ENCODE peak calls at places on chromosomes 7 and 10, in six cellular contexts. D is NT2/D1, U is K562, Y is HCT116, P is H1, X is GM12878. R is an unnamed sample.

GRCh38 chr10:36344240-36344639 is 702.1 kb upstream of the FZD8 start:
- DNase-seq in D (no peak), U (no peak), Y (no peak), P (no peak), X (no peak), R (no peak)

GRCh38 chr10:58106211-58107035 is 161.3 kb downstream of the IPMK start:
- DNase-seq in D (no peak), U (no peak), Y (no peak), P (no peak), X (no peak), R (no peak)

GRCh38 chr10:14952851-14953451 is 945 bp downstream of the DCLRE1C start:
- DNase-seq in D (peak), U (peak), Y (no peak), P (no peak), X (no peak), R (no peak)

GRCh38 chr10:102401735-102402511 is 6.4 kb downstream of the NFKB2 start:
- DNase-seq in D (no peak), U (no peak), Y (no peak), P (no peak), X (no peak), R (no peak)

GRCh38 chr7:131391145-131391544 is 63.5 kb downstream of the MKLN1 start:
- DNase-seq in D (no peak), U (no peak), Y (no peak), P (no peak), X (no peak), R (no peak)

GRCh38 chr10:67141300-67141699 is 215.5 kb downstream of the LRRTM3 start:
- DNase-seq in D (no peak), U (no peak), Y (no peak), P (no peak), X (no peak), R (no peak)

GRCh38 chr7:143229054-143229790 is 7.4 kb downstream of the TAS2R40 start:
- DNase-seq in D (peak), U (no peak), Y (no peak), P (no peak), X (no peak), R (no peak)

GRCh38 chr7:108132551-108133265 is 2.5 kb upstream of the LAMB4 start:
- DNase-seq in D (peak), U (no peak), Y (no peak), P (no peak), X (no peak), R (no peak)

GRCh38 chr7:155611808-155612447 is 32.5 kb upstream of the RBM33 start:
- DNase-seq in D (no peak), U (no peak), Y (no peak), P (no peak), X (no peak), R (no peak)

GRCh38 chr7:45092100-45092930 is 3.5 kb upstream of the NACAD start:
- DNase-seq in D (no peak), U (peak), Y (no peak), P (no peak), X (no peak), R (no peak)

GRCh38 chr10:63889756-63890155 is 368.6 kb downstream of the REEP3 start:
- DNase-seq in D (no peak), U (no peak), Y (no peak), P (no peak), X (no peak), R (no peak)

GRCh38 chr7:50803359-50804337 is 21.0 kb upstream of the GRB10 start:
- DNase-seq in D (no peak), U (no peak), Y (no peak), P (no peak), X (no peak), R (no peak)

GRCh38 chr10:101050206-101051069 is 11.4 kb upstream of the KAZALD1 start:
- DNase-seq in D (no peak), U (peak), Y (no peak), P (no peak), X (no peak), R (peak)
- TF ChIP-seq ZNF274 in D (no peak), U (no peak), Y (no peak), P (no peak), X (no peak), R (no peak)

GRCh38 chr10:69801434-69802315 is at the start of gene COL13A1:
- DNase-seq in D (peak), U (no peak), Y (peak), P (peak), X (no peak), R (no peak)
- TF ChIP-seq ZNF274 in D (no peak), U (no peak), Y (no peak), P (no peak), X (no peak), R (no peak)

GRCh38 chr10:91668935-91669334 is 36.1 kb upstream of the PPP1R3C start:
- DNase-seq in D (peak), U (no peak), Y (no peak), P (no peak), X (no peak), R (no peak)

DNA sequence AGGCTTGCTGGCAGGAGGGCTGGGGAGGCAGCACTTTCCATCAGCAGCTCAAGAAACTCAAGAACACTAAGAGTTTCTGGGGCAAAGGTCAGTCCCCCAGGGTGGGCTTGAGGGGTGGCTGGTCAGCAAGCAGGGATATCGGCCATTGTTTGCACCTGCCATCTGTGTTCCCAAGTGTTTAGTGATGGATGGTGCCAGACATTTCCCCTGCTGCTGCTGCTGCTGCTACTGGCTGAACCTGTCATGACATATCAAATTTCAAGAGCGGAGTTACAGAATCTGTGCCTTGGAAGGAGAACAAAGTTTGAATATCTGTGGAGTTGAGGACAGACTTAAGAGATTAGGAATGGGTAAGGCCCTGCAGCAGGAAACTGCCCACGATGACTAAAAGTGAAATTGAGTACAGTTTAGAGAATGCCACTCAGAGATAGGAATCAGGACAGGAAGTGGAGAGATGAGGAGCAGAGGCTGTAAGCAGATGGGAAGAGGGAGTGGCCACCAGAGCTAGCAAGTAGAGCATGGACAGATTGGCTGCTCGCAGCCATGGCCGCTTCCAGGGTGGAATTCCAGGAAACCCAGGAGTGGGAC is 39.2 kb upstream of the PPP1R3C start:
- DNase-seq in D (no peak), U (peak), Y (no peak), P (no peak), X (no peak), R (no peak)
- TF ChIP-seq ZNF274 in D (no peak), U (no peak), Y (no peak), P (no peak), X (no peak), R (no peak)

GRCh38 chr7:133140994-133141595 is 59.2 kb upstream of the CHCHD3 start:
- DNase-seq in D (no peak), U (no peak), Y (no peak), P (no peak), X (no peak), R (no peak)

GRCh38 chr7:133134810-133135209 is 52.9 kb upstream of the CHCHD3 start:
- DNase-seq in D (no peak), U (no peak), Y (no peak), P (no peak), X (no peak), R (no peak)

GRCh38 chr7:133130166-133130565 is 48.3 kb upstream of the CHCHD3 start:
- DNase-seq in D (no peak), U (no peak), Y (no peak), P (no peak), X (no peak), R (no peak)

GRCh38 chr7:133139350-133139749 is 57.5 kb upstream of the CHCHD3 start:
- DNase-seq in D (peak), U (peak), Y (peak), P (peak), X (no peak), R (peak)

DNA sequence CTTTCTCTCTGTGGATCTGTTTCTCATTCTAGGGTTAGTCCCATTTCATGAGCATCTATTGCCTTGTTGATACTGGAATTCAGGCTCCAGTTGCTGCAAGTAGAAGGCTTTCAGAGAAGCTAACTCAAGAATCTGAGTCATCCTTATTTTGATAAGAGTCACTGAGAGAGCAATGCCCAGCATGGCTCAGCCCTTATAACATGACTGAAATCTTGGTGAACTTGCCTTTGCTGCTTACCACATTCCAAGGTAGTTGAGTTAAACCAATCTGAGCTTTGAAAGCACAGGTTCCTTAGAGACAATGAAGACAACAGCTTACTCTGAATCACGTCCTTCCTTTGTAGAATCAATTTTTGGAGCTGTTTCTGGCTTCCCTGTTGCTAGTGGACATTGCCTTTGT is 53.6 kb upstream of the CHCHD3 start:
- DNase-seq in D (no peak), U (no peak), Y (no peak), P (no peak), X (no peak), R (no peak)
- TF ChIP-seq ZNF274 in D (no peak), U (no peak), Y (no peak), P (no peak), X (no peak), R (no peak)

GRCh38 chr10:127852456-127852855 is 40.3 kb downstream of the CLRN3 start:
- DNase-seq in D (no peak), U (no peak), Y (no peak), P (no peak), X (no peak), R (no peak)

GRCh38 chr10:127853868-127854768 is 38.6 kb downstream of the CLRN3 start:
- DNase-seq in D (peak), U (peak), Y (peak), P (peak), X (no peak), R (peak)

GRCh38 chr10:127855976-127856375 is 36.8 kb downstream of the CLRN3 start:
- DNase-seq in D (no peak), U (no peak), Y (no peak), P (no peak), X (no peak), R (no peak)

GRCh38 chr10:127855584-127855881 is 37.2 kb downstream of the CLRN3 start:
- DNase-seq in D (no peak), U (no peak), Y (no peak), P (no peak), X (no peak), R (no peak)

DNA sequence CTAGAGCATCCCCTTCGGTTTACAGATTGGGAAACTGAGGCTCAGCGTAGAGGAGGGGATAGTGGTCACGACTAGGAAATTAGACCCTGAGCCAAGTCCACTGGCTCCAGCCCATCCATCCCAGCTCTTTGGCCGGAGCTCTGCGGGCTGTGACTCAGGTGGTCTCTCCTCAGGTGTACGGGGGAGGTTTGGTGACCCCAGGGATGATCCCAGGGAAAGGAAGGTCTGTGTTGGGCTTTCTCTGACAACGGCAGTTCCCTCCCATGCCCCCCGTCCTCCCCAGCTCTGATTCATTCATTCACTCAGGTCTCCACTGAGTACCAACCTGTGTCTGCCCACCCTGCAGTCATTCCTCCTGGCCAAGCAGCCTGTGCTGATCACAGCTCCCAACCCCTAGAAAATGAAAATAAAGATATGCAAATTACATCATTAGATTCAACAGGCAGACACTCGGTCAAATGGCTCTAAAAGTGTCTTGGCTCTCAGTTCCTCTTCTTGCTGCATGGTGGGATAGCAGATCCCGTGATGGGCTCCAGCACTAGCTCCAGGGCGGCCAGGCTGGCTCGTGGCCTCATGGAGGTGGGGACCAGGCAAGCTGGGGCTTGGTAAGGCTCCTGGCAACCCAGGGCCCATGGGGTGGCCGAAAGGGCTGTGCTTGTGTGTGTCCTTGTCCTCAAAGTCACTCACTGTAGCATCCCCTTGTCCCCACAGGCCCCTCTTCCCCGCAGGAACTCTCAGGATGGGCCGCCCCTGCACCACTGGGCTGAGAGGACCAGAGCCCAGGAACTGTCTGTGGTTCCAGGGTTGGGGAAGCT is 37.8 kb downstream of the CLRN3 start:
- DNase-seq in D (no peak), U (no peak), Y (no peak), P (no peak), X (no peak), R (no peak)
- TF ChIP-seq ZNF274 in D (no peak), U (no peak), Y (no peak), P (no peak), X (no peak), R (no peak)

GRCh38 chr10:44194435-44194834 is 190.5 kb downstream of the CXCL12 start:
- DNase-seq in D (no peak), U (no peak), Y (no peak), P (no peak), X (no peak), R (no peak)
- TF ChIP-seq ZNF274 in D (no peak), U (no peak), Y (no peak), P (no peak), X (no peak), R (no peak)

GRCh38 chr10:44860811-44861751 is 50.1 kb upstream of the TMEM72 start:
- DNase-seq in D (no peak), U (no peak), Y (no peak), P (no peak), X (no peak), R (peak)
- TF ChIP-seq ZNF274 in D (no peak), U (no peak), Y (no peak), P (no peak), X (no peak), R (no peak)

DNA sequence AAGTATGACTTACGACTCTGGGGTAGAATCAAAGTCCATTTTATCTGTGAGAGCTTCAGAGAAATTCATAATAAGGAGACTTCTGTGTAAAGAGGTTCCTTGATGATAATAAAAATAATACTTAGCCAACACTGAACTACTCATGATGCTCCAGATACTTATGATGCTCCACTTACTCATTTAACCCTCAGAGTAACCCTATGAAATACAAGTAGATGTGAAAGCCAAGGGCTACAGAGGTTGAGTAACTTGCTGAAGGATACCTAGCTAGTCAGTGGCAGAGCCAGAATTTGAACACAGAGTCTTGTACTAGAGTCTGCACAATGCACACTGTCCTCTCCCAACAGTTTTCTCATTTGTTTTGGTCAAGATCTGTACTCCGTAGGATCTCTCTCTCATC is 89.5 kb downstream of the HECW1 start:
- DNase-seq in D (no peak), U (no peak), Y (no peak), P (no peak), X (no peak), R (no peak)
- TF ChIP-seq ZNF274 in D (no peak), U (no peak), Y (no peak), P (no peak), X (no peak), R (no peak)

GRCh38 chr7:14752301-14752700 is 150.2 kb downstream of the DGKB start:
- DNase-seq in D (no peak), U (no peak), Y (no peak), P (no peak), X (no peak), R (no peak)

GRCh38 chr7:14745076-14745475 is 157.5 kb downstream of the DGKB start:
- DNase-seq in D (no peak), U (no peak), Y (no peak), P (no peak), X (no peak), R (no peak)

GRCh38 chr7:14751461-14751860 is 151.1 kb downstream of the DGKB start:
- DNase-seq in D (no peak), U (no peak), Y (no peak), P (no peak), X (no peak), R (no peak)

GRCh38 chr7:14748461-14748860 is 154.1 kb downstream of the DGKB start:
- DNase-seq in D (no peak), U (no peak), Y (peak), P (no peak), X (no peak), R (no peak)

DNA sequence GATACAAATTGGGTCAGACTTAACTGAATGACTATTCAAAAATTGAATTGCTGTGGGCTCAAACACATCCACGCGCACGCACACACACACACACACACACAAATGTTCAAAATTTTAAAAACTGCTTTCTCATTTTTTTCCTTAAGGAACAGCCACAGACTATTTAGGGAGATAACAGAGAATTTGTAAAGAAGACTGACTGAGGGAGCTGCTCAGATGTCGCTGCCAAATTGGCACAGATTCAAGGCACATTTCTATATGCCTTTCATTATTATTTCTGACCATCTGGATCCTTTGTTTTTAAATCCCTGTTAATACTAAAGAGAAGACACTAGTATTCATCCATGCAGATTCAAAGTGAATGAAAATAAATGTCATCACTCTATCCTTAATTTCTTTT is 154.8 kb downstream of the DGKB start:
- DNase-seq in D (no peak), U (no peak), Y (no peak), P (no peak), X (no peak), R (no peak)
- TF ChIP-seq ZNF274 in D (no peak), U (no peak), Y (no peak), P (no peak), X (no peak), R (no peak)

DNA sequence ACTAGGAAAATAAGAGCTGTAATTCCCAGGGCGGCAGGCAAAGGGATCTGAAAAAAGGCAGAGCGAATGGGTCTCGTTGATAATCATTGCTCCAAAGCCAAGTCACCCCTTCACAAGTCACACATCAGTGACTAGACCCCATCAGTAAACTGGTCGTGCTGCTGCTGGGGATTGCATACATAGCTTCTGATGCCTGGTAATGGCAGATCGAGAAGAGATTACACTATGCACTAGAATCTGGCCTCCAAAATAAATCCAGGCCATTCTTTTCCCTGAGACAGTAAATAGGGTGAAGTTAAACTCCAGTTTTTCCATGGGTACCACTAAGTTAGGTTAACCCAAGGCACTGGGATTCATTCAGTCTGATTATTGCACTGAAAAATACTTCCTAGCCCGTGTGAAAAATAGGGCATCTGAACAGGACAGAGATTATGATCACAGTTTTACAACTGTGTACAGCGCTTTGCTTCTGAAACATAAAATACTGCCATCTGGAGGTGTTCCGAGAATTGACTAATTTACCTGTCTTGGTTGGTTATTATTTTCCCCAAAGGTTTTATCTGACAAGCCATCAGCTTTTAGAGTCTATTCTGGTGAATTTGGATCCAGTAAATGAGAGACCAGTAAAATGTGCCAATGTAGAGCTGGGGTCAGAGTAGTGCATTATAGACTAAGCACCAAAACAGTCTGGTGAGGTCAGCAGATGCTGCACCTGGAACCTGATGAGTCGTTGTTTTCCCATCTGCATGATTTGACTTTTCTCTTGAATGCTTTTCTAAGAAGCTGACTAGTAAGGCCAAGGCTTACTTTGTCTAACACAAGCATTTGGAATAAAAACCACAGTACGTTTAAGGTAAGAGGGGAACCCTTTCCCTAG is 82.9 kb upstream of the AFAP1L2 start:
- DNase-seq in D (no peak), U (no peak), Y (no peak), P (no peak), X (no peak), R (peak)
- TF ChIP-seq ZNF274 in D (no peak), U (no peak), Y (no peak), P (no peak), X (no peak), R (no peak)